ENCODE peak calls at places on chromosomes 3 and 15, in eight cellular contexts. S, C, U, I, O, R, N and V are unnamed samples.

GRCh38 chr3:139197251-139197650 is 146.6 kb upstream of the MRPS22 start:
- DNase-seq in N (no peak), R (no peak), S (no peak), C (no peak), I (no peak), O (no peak), U (no peak), V (no peak)

GRCh38 chr3:29695201-29695904 is 414.5 kb downstream of the RBMS3 start:
- DNase-seq in I (peak), S (no peak), R (peak), N (no peak), O (no peak), C (no peak), U (peak), V (peak)

GRCh38 chr3:190314741-190315140 is 7.5 kb downstream of the CLDN1 start:
- DNase-seq in S (no peak), O (no peak), U (no peak), I (no peak), R (no peak), N (no peak), C (no peak), V (no peak)

GRCh38 chr15:64461577-64462162 is 1.3 kb downstream of the ZNF609 start:
- DNase-seq in R (peak), S (no peak), N (peak), C (peak), O (no peak), I (no peak), U (peak), V (no peak)

GRCh38 chr3:190041333-190042041 is 79.2 kb downstream of the P3H2 start:
- DNase-seq in S (no peak), U (peak), C (no peak), I (no peak), R (no peak), O (no peak), N (peak), V (no peak)

GRCh38 chr3:124722589-124722988 is 7.7 kb upstream of the UMPS start:
- DNase-seq in I (no peak), N (no peak), C (no peak), S (no peak), U (no peak), O (no peak), R (no peak), V (no peak)

GRCh38 chr15:27834684-27835083 is 264.4 kb downstream of the OCA2 start:
- DNase-seq in N (no peak), R (no peak), O (no peak), I (no peak), U (no peak), C (no peak), S (no peak), V (no peak)

GRCh38 chr3:13594146-13594545 is 45.2 kb downstream of the FBLN2 start:
- DNase-seq in I (no peak), C (no peak), O (no peak), S (no peak), N (no peak), U (no peak), R (no peak), V (no peak)

GRCh38 chr15:29571728-29572454 is 250.4 kb downstream of the TJP1 start:
- DNase-seq in C (peak), O (no peak), N (peak), U (no peak), R (peak), S (no peak), I (peak), V (no peak)
- TF ChIP-seq EZH2 in C (no peak), O (no peak), N (no peak), U (peak), R (peak), S (no peak), I (no peak), V (no peak)

GRCh38 chr3:66405701-66406091 is 95.1 kb downstream of the LRIG1 start:
- DNase-seq in N (no peak), O (no peak), S (no peak), C (no peak), R (peak), I (peak), U (peak), V (no peak)
- H3K4me3 ChIP-seq in N (no peak), O (no peak), S (no peak), C (no peak), R (no peak), I (no peak), U (no peak), V (no peak)

GRCh38 chr3:178088930-178089329 is 447.3 kb upstream of the KCNMB2 start:
- DNase-seq in R (no peak), C (no peak), U (no peak), N (no peak), S (no peak), O (no peak), I (no peak), V (no peak)
- H2AFZ ChIP-seq in R (no peak), C (no peak), U (no peak), N (no peak), S (no peak), O (no peak), I (no peak), V (no peak)

GRCh38 chr15:40508216-40508615 is 37.4 kb downstream of the CHST14 start:
- DNase-seq in U (no peak), C (no peak), I (no peak), S (no peak), N (no peak), R (no peak), O (no peak), V (no peak)

GRCh38 chr15:40512440-40512839 is 41.7 kb downstream of the CHST14 start:
- DNase-seq in N (no peak), R (no peak), U (no peak), S (no peak), O (no peak), C (no peak), I (no peak), V (peak)

GRCh38 chr15:40510201-40510600 is 39.4 kb downstream of the CHST14 start:
- DNase-seq in S (no peak), O (no peak), C (no peak), U (no peak), N (no peak), I (no peak), R (peak), V (no peak)

GRCh38 chr15:40511093-40511471 is 40.3 kb downstream of the CHST14 start:
- DNase-seq in I (no peak), N (no peak), S (no peak), R (no peak), C (no peak), U (no peak), O (no peak), V (no peak)

DNA sequence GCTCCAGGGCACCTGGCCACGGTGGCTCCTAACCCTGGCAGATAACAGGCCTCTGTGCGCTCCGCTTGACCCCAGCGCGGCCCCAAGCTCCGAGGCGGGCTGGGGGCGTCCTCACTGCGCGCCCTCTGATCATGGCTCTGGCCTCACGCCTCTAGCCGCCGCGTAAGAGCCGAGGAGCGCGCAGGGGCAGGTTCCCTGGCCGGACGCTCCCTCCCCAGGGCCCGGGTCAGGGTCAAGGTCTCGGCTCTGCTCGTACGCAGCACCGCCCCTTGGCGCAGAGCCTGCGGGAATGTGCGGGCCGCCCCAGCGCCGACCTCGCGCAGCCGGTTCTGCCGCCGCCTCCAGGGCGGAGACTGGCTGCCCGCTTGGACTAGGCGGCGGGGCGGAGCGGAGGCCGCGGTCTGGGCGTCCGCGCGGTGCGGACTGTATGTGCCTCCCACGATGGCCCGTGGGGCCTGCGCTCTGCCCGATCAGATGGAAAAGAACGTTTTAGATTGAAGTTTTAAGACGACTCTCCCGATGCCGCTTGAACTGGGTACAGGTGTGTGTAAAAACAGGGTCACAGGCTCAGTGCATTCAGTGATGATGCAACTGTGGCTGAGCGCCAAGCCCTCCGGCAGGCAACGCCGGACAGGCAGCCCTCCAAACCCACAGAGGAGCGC is 40.8 kb downstream of the CHST14 start:
- DNase-seq in I (peak), U (peak), R (peak), S (peak), O (no peak), N (peak), C (peak), V (peak)
- TF ChIP-seq EZH2 in I (no peak), U (no peak), R (no peak), S (no peak), O (no peak), N (peak), C (no peak), V (no peak)

DNA sequence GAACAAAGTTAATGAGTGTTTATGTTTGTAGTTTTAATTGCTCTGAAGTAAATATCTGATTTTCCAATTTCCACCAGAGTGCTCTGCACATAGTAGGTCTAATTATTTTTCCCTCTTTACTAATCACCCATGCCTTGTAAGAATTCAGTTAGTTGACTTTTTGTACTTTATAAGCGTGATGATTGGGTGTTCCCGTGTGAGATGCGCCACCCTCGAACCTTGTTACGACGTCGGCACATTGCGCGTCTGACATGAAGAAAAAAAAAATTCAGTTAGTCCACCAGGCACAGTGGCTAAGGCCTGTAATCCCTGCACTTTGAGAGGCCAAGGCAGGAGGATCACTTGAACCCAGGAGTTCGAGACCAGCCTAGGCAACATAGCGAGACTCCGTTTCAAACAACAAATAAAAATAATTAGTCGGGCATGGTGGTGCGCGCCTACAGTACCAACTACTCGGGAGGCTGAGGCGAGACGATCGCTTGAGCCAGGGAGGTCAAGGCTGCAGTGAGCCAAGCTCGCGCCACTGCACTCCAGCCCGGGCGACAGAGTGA is 507 bp upstream of the VHL start:
- DNase-seq in N (no peak), S (no peak), C (peak), R (no peak), U (no peak), I (no peak), O (no peak), V (no peak)
- H3K4me3 ChIP-seq in N (no peak), S (peak), C (no peak), R (peak), U (no peak), I (peak), O (peak), V (no peak)